ENCODE peak calls at places on chromosome 9, in seven cellular contexts. One of them, this sample, is unnamed.

GRCh38 chr9:124291801-124292396 is 34.1 kb downstream of the NEK6 start:
- DNase-seq in lung: no peak
- DNase-seq in BJ: no peak
- DNase-seq in left ventricle myocardium inferior: peak
- DNase-seq in GM13977: peak
- DNase-seq in fibroblast of pulmonary artery: no peak
- DNase-seq in MM.1S: no peak
- DNase-seq in this sample: no peak

GRCh38 chr9:77848428-77848827 is 183.2 kb downstream of the GNAQ start:
- DNase-seq in lung: no peak
- DNase-seq in BJ: no peak
- DNase-seq in left ventricle myocardium inferior: no peak
- DNase-seq in GM13977: no peak
- DNase-seq in fibroblast of pulmonary artery: no peak
- DNase-seq in MM.1S: no peak
- DNase-seq in this sample: no peak

GRCh38 chr9:133484671-133485437 is 6.0 kb upstream of the SLC2A6 start:
- DNase-seq in lung: no peak
- DNase-seq in BJ: no peak
- DNase-seq in left ventricle myocardium inferior: no peak
- DNase-seq in GM13977: no peak
- DNase-seq in fibroblast of pulmonary artery: no peak
- DNase-seq in MM.1S: no peak
- DNase-seq in this sample: no peak

GRCh38 chr9:124258765-124259272 is 1.1 kb downstream of the NEK6 start:
- DNase-seq in lung: no peak
- DNase-seq in BJ: no peak
- DNase-seq in left ventricle myocardium inferior: no peak
- DNase-seq in GM13977: no peak
- DNase-seq in fibroblast of pulmonary artery: no peak
- DNase-seq in MM.1S: no peak
- DNase-seq in this sample: peak

GRCh38 chr9:100436566-100436965 is 9.6 kb downstream of the MSANTD3 start:
- DNase-seq in lung: no peak
- DNase-seq in BJ: no peak
- DNase-seq in left ventricle myocardium inferior: no peak
- DNase-seq in GM13977: no peak
- DNase-seq in fibroblast of pulmonary artery: no peak
- DNase-seq in MM.1S: no peak
- DNase-seq in this sample: no peak

GRCh38 chr9:128340691-128341434 is 536 bp downstream of the SLC27A4 start:
- DNase-seq in lung: no peak
- DNase-seq in BJ: no peak
- DNase-seq in left ventricle myocardium inferior: no peak
- DNase-seq in GM13977: no peak
- DNase-seq in fibroblast of pulmonary artery: no peak
- DNase-seq in MM.1S: peak
- DNase-seq in this sample: no peak

GRCh38 chr9:97557606-97558095 is 56.2 kb downstream of the TMOD1 start:
- DNase-seq in lung: peak
- DNase-seq in BJ: no peak
- DNase-seq in left ventricle myocardium inferior: peak
- DNase-seq in GM13977: no peak
- DNase-seq in fibroblast of pulmonary artery: peak
- DNase-seq in MM.1S: no peak
- DNase-seq in this sample: peak

GRCh38 chr9:4293293-4293931 is 6.5 kb downstream of the GLIS3 start:
- DNase-seq in lung: no peak
- DNase-seq in BJ: peak
- DNase-seq in left ventricle myocardium inferior: no peak
- DNase-seq in GM13977: no peak
- DNase-seq in fibroblast of pulmonary artery: peak
- DNase-seq in MM.1S: no peak
- DNase-seq in this sample: peak

GRCh38 chr9:16921855-16922254 is 51.4 kb upstream of the BNC2 start:
- DNase-seq in lung: no peak
- DNase-seq in BJ: no peak
- DNase-seq in left ventricle myocardium inferior: no peak
- DNase-seq in GM13977: no peak
- DNase-seq in fibroblast of pulmonary artery: no peak
- DNase-seq in MM.1S: no peak
- DNase-seq in this sample: peak

GRCh38 chr9:112445196-112445595 is 41.4 kb upstream of the KIAA1958 start:
- DNase-seq in lung: no peak
- DNase-seq in BJ: no peak
- DNase-seq in left ventricle myocardium inferior: no peak
- DNase-seq in GM13977: no peak
- DNase-seq in fibroblast of pulmonary artery: no peak
- DNase-seq in MM.1S: no peak
- DNase-seq in this sample: no peak

GRCh38 chr9:36842560-36843530 is 191.2 kb downstream of the PAX5 start:
- DNase-seq in lung: no peak
- DNase-seq in BJ: no peak
- DNase-seq in left ventricle myocardium inferior: no peak
- DNase-seq in GM13977: no peak
- DNase-seq in fibroblast of pulmonary artery: no peak
- DNase-seq in MM.1S: no peak
- DNase-seq in this sample: no peak

GRCh38 chr9:127977877-127978647 is 2.7 kb downstream of the EEIG1 start:
- DNase-seq in lung: peak
- DNase-seq in BJ: no peak
- DNase-seq in left ventricle myocardium inferior: peak
- DNase-seq in GM13977: no peak
- DNase-seq in fibroblast of pulmonary artery: peak
- DNase-seq in MM.1S: peak
- DNase-seq in this sample: peak

GRCh38 chr9:125241863-125242739 is 958 bp upstream of the HSPA5 start:
- DNase-seq in lung: peak
- DNase-seq in BJ: no peak
- DNase-seq in left ventricle myocardium inferior: peak
- DNase-seq in GM13977: peak
- DNase-seq in fibroblast of pulmonary artery: no peak
- DNase-seq in MM.1S: no peak
- DNase-seq in this sample: no peak

GRCh38 chr9:100101608-100102007 is 2.6 kb downstream of the INVS start:
- DNase-seq in lung: no peak
- DNase-seq in BJ: no peak
- DNase-seq in left ventricle myocardium inferior: no peak
- DNase-seq in GM13977: no peak
- DNase-seq in fibroblast of pulmonary artery: no peak
- DNase-seq in MM.1S: no peak
- DNase-seq in this sample: no peak

GRCh38 chr9:86280580-86280979 is 1.8 kb downstream of the ISCA1 start:
- DNase-seq in lung: no peak
- DNase-seq in BJ: no peak
- DNase-seq in left ventricle myocardium inferior: no peak
- DNase-seq in GM13977: no peak
- DNase-seq in fibroblast of pulmonary artery: no peak
- DNase-seq in MM.1S: no peak
- DNase-seq in this sample: no peak

GRCh38 chr9:89754223-89754622 is 149.4 kb downstream of the GADD45G start:
- DNase-seq in lung: no peak
- DNase-seq in BJ: no peak
- DNase-seq in left ventricle myocardium inferior: no peak
- DNase-seq in GM13977: no peak
- DNase-seq in fibroblast of pulmonary artery: no peak
- DNase-seq in MM.1S: no peak
- DNase-seq in this sample: no peak

GRCh38 chr9:114372971-114373591 is 14.7 kb downstream of the AKNA start:
- DNase-seq in lung: peak
- DNase-seq in BJ: no peak
- DNase-seq in left ventricle myocardium inferior: peak
- DNase-seq in GM13977: peak
- DNase-seq in fibroblast of pulmonary artery: no peak
- DNase-seq in MM.1S: peak
- DNase-seq in this sample: no peak

GRCh38 chr9:114373960-114374730 is 13.6 kb downstream of the AKNA start:
- DNase-seq in lung: no peak
- DNase-seq in BJ: no peak
- DNase-seq in left ventricle myocardium inferior: no peak
- DNase-seq in GM13977: no peak
- DNase-seq in fibroblast of pulmonary artery: no peak
- DNase-seq in MM.1S: no peak
- DNase-seq in this sample: no peak

GRCh38 chr9:114375386-114375785 is 12.4 kb downstream of the AKNA start:
- DNase-seq in lung: no peak
- DNase-seq in BJ: no peak
- DNase-seq in left ventricle myocardium inferior: no peak
- DNase-seq in GM13977: no peak
- DNase-seq in fibroblast of pulmonary artery: no peak
- DNase-seq in MM.1S: no peak
- DNase-seq in this sample: no peak

GRCh38 chr9:114376586-114376985 is 11.2 kb downstream of the AKNA start:
- DNase-seq in lung: no peak
- DNase-seq in BJ: no peak
- DNase-seq in left ventricle myocardium inferior: no peak
- DNase-seq in GM13977: no peak
- DNase-seq in fibroblast of pulmonary artery: no peak
- DNase-seq in MM.1S: no peak
- DNase-seq in this sample: no peak

GRCh38 chr9:114374936-114375335 is 12.8 kb downstream of the AKNA start:
- DNase-seq in lung: no peak
- DNase-seq in BJ: no peak
- DNase-seq in left ventricle myocardium inferior: no peak
- DNase-seq in GM13977: no peak
- DNase-seq in fibroblast of pulmonary artery: no peak
- DNase-seq in MM.1S: no peak
- DNase-seq in this sample: no peak
- TF ChIP-seq CTCF in lung: no peak
- TF ChIP-seq CTCF in BJ: no peak
- TF ChIP-seq CTCF in left ventricle myocardium inferior: no peak
- TF ChIP-seq CTCF in GM13977: no peak
- TF ChIP-seq CTCF in fibroblast of pulmonary artery: no peak
- TF ChIP-seq CTCF in MM.1S: no peak
- TF ChIP-seq CTCF in this sample: no peak

GRCh38 chr9:136372561-136373299 is 739 bp downstream of the CARD9 start:
- DNase-seq in lung: peak
- DNase-seq in BJ: peak
- DNase-seq in left ventricle myocardium inferior: peak
- DNase-seq in GM13977: no peak
- DNase-seq in fibroblast of pulmonary artery: peak
- DNase-seq in MM.1S: no peak
- DNase-seq in this sample: peak
- TF ChIP-seq CTCF in lung: no peak
- TF ChIP-seq CTCF in BJ: peak
- TF ChIP-seq CTCF in left ventricle myocardium inferior: no peak
- TF ChIP-seq CTCF in GM13977: peak
- TF ChIP-seq CTCF in fibroblast of pulmonary artery: peak
- TF ChIP-seq CTCF in MM.1S: no peak
- TF ChIP-seq CTCF in this sample: no peak

GRCh38 chr9:137176302-137177182 is 4.7 kb upstream of the TMEM210 start:
- DNase-seq in lung: no peak
- DNase-seq in BJ: no peak
- DNase-seq in left ventricle myocardium inferior: no peak
- DNase-seq in GM13977: peak
- DNase-seq in fibroblast of pulmonary artery: peak
- DNase-seq in MM.1S: peak
- DNase-seq in this sample: peak

GRCh38 chr9:137174722-137175293 is 3.0 kb upstream of the TMEM210 start:
- DNase-seq in lung: no peak
- DNase-seq in BJ: no peak
- DNase-seq in left ventricle myocardium inferior: no peak
- DNase-seq in GM13977: peak
- DNase-seq in fibroblast of pulmonary artery: no peak
- DNase-seq in MM.1S: no peak
- DNase-seq in this sample: no peak

GRCh38 chr9:137173795-137174664 is 2.2 kb upstream of the TMEM210 start:
- DNase-seq in lung: no peak
- DNase-seq in BJ: no peak
- DNase-seq in left ventricle myocardium inferior: no peak
- DNase-seq in GM13977: peak
- DNase-seq in fibroblast of pulmonary artery: no peak
- DNase-seq in MM.1S: no peak
- DNase-seq in this sample: no peak

GRCh38 chr9:137172907-137173794 is 1.3 kb upstream of the TMEM210 start:
- DNase-seq in lung: no peak
- DNase-seq in BJ: no peak
- DNase-seq in left ventricle myocardium inferior: no peak
- DNase-seq in GM13977: peak
- DNase-seq in fibroblast of pulmonary artery: no peak
- DNase-seq in MM.1S: no peak
- DNase-seq in this sample: no peak

DNA sequence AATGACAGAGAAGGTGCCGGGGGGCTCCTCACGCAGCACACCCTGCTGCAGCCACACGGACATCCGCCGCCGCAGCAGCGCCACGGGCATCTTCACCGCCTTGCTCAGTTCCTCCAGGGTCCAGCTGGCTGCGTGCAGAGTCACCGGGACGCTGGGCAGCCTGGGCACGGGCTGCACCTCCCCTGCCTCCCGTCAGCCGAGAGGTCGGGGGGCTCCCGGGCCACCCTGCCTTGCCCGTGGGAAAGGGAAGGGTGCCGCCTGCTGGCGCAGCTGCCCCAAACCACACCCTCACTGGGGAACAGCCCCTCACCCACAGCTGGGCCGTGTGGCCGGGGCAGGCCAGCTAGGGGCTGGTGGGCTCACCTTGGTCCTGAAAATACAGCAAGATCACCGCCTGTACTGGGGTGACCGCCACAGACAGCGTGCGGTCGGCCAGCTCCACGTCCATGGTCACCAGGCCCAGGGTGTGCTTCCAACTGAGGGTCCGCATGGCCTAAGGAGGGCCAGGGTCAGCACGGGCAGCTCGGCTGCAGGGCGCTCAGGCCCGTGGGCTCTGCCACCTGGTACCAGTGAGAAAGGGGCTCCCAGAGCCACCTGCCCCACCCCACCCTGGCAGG is 3.6 kb upstream of the TMEM210 start:
- DNase-seq in lung: no peak
- DNase-seq in BJ: no peak
- DNase-seq in left ventricle myocardium inferior: no peak
- DNase-seq in GM13977: no peak
- DNase-seq in fibroblast of pulmonary artery: no peak
- DNase-seq in MM.1S: no peak
- DNase-seq in this sample: no peak
- TF ChIP-seq CTCF in lung: no peak
- TF ChIP-seq CTCF in BJ: no peak
- TF ChIP-seq CTCF in left ventricle myocardium inferior: no peak
- TF ChIP-seq CTCF in GM13977: peak
- TF ChIP-seq CTCF in fibroblast of pulmonary artery: peak
- TF ChIP-seq CTCF in MM.1S: no peak
- TF ChIP-seq CTCF in this sample: no peak

DNA sequence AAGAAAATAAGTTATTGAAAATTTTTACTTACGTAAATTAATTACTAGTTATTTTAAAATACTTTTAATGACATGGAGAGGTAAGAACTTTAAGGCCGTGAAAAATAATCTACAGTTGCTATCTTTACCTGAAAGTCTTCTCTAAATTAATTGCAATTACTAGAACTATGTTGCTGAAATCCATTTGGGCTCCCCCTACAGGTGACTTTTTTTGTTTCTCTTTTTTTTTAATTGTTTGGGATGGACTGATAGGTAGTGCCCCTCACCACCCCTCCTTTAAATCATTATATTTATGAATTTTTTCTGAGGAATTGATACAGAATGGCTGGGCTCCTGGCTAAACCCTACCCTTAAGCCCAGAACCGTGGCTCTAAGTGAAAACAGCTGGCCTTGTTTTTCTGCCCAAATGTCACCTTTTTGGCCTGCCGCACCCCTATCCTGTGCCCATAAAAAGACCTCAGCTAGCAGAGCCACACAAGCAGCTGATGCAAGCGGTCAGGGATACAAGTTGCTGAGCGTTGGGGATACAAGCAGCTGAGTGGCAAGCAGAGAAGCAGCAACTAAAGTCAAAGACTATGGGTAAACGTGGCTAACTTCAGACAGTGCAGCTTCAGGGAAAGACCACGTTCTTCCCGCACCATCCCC is 315.2 kb upstream of the ACO1 start:
- DNase-seq in lung: no peak
- DNase-seq in BJ: no peak
- DNase-seq in left ventricle myocardium inferior: no peak
- DNase-seq in GM13977: no peak
- DNase-seq in fibroblast of pulmonary artery: no peak
- DNase-seq in MM.1S: peak
- DNase-seq in this sample: peak
- TF ChIP-seq CTCF in lung: no peak
- TF ChIP-seq CTCF in BJ: no peak
- TF ChIP-seq CTCF in left ventricle myocardium inferior: no peak
- TF ChIP-seq CTCF in GM13977: peak
- TF ChIP-seq CTCF in fibroblast of pulmonary artery: peak
- TF ChIP-seq CTCF in MM.1S: peak
- TF ChIP-seq CTCF in this sample: peak